ENCODE peak calls at places on chromosomes 7 and 10, in ten cellular contexts. One of them, this sample, is unnamed.

GRCh38 chr10:132533571-132534260 is 3.9 kb upstream of the INPP5A start:
- DNase-seq in aorta: peak
- DNase-seq in stimulated activated CD4-positive, alpha-beta T cell treated with anti-CD3 and anti-CD28 coated beads, TNF-alpha, amount 100 ng/mL, for 24 hours: no peak
- DNase-seq in WERI-Rb-1: no peak
- DNase-seq in AG08395: no peak
- DNase-seq in cerebellar cortex: no peak
- DNase-seq in GDM1: no peak
- DNase-seq in SHP77: no peak
- DNase-seq in fibroblast of lung: no peak
- DNase-seq in K562: no peak
- DNase-seq in this sample: no peak

GRCh38 chr7:46839651-46840050 is 742.3 kb downstream of the TNS3 start:
- DNase-seq in aorta: no peak
- DNase-seq in stimulated activated CD4-positive, alpha-beta T cell treated with anti-CD3 and anti-CD28 coated beads, TNF-alpha, amount 100 ng/mL, for 24 hours: no peak
- DNase-seq in WERI-Rb-1: no peak
- DNase-seq in AG08395: no peak
- DNase-seq in cerebellar cortex: no peak
- DNase-seq in GDM1: no peak
- DNase-seq in SHP77: no peak
- DNase-seq in fibroblast of lung: no peak
- DNase-seq in K562: no peak
- DNase-seq in this sample: no peak

GRCh38 chr7:10672186-10672585 is 301.5 kb upstream of the PHF14 start:
- DNase-seq in aorta: no peak
- DNase-seq in stimulated activated CD4-positive, alpha-beta T cell treated with anti-CD3 and anti-CD28 coated beads, TNF-alpha, amount 100 ng/mL, for 24 hours: no peak
- DNase-seq in WERI-Rb-1: peak
- DNase-seq in AG08395: no peak
- DNase-seq in cerebellar cortex: no peak
- DNase-seq in GDM1: no peak
- DNase-seq in SHP77: no peak
- DNase-seq in fibroblast of lung: no peak
- DNase-seq in K562: no peak
- DNase-seq in this sample: no peak

GRCh38 chr10:51183783-51184182 is 109.5 kb downstream of the PRKG1 start:
- DNase-seq in aorta: no peak
- DNase-seq in stimulated activated CD4-positive, alpha-beta T cell treated with anti-CD3 and anti-CD28 coated beads, TNF-alpha, amount 100 ng/mL, for 24 hours: no peak
- DNase-seq in WERI-Rb-1: no peak
- DNase-seq in AG08395: no peak
- DNase-seq in cerebellar cortex: no peak
- DNase-seq in GDM1: no peak
- DNase-seq in SHP77: no peak
- DNase-seq in fibroblast of lung: no peak
- DNase-seq in K562: no peak
- DNase-seq in this sample: no peak

GRCh38 chr7:113217314-113217713 is 99.0 kb upstream of the SMIM30 start:
- DNase-seq in aorta: no peak
- DNase-seq in stimulated activated CD4-positive, alpha-beta T cell treated with anti-CD3 and anti-CD28 coated beads, TNF-alpha, amount 100 ng/mL, for 24 hours: no peak
- DNase-seq in WERI-Rb-1: no peak
- DNase-seq in AG08395: no peak
- DNase-seq in cerebellar cortex: no peak
- DNase-seq in GDM1: no peak
- DNase-seq in SHP77: no peak
- DNase-seq in fibroblast of lung: no peak
- DNase-seq in K562: no peak
- DNase-seq in this sample: no peak

GRCh38 chr7:28799619-28800018 is 158.5 kb downstream of the TRIL start:
- DNase-seq in aorta: no peak
- DNase-seq in stimulated activated CD4-positive, alpha-beta T cell treated with anti-CD3 and anti-CD28 coated beads, TNF-alpha, amount 100 ng/mL, for 24 hours: no peak
- DNase-seq in WERI-Rb-1: no peak
- DNase-seq in AG08395: no peak
- DNase-seq in cerebellar cortex: no peak
- DNase-seq in GDM1: no peak
- DNase-seq in SHP77: no peak
- DNase-seq in fibroblast of lung: no peak
- DNase-seq in K562: no peak
- DNase-seq in this sample: no peak

GRCh38 chr10:17547026-17547425 is 70.1 kb downstream of the HACD1 start:
- DNase-seq in aorta: no peak
- DNase-seq in stimulated activated CD4-positive, alpha-beta T cell treated with anti-CD3 and anti-CD28 coated beads, TNF-alpha, amount 100 ng/mL, for 24 hours: no peak
- DNase-seq in WERI-Rb-1: no peak
- DNase-seq in AG08395: peak
- DNase-seq in cerebellar cortex: no peak
- DNase-seq in GDM1: no peak
- DNase-seq in SHP77: no peak
- DNase-seq in fibroblast of lung: no peak
- DNase-seq in K562: no peak
- DNase-seq in this sample: no peak

GRCh38 chr7:9488555-9488954 is 1055.1 kb downstream of the NXPH1 start:
- DNase-seq in aorta: no peak
- DNase-seq in stimulated activated CD4-positive, alpha-beta T cell treated with anti-CD3 and anti-CD28 coated beads, TNF-alpha, amount 100 ng/mL, for 24 hours: no peak
- DNase-seq in WERI-Rb-1: no peak
- DNase-seq in AG08395: peak
- DNase-seq in cerebellar cortex: no peak
- DNase-seq in GDM1: no peak
- DNase-seq in SHP77: no peak
- DNase-seq in fibroblast of lung: peak
- DNase-seq in K562: no peak
- DNase-seq in this sample: peak

GRCh38 chr10:31320598-31321211 is 1.7 kb downstream of the ZEB1 start:
- DNase-seq in aorta: peak
- DNase-seq in stimulated activated CD4-positive, alpha-beta T cell treated with anti-CD3 and anti-CD28 coated beads, TNF-alpha, amount 100 ng/mL, for 24 hours: peak
- DNase-seq in WERI-Rb-1: peak
- DNase-seq in AG08395: no peak
- DNase-seq in cerebellar cortex: peak
- DNase-seq in GDM1: no peak
- DNase-seq in SHP77: peak
- DNase-seq in fibroblast of lung: peak
- DNase-seq in K562: peak
- DNase-seq in this sample: no peak

GRCh38 chr10:133110609-133111275 is 23.0 kb downstream of the ADGRA1 start:
- DNase-seq in aorta: no peak
- DNase-seq in stimulated activated CD4-positive, alpha-beta T cell treated with anti-CD3 and anti-CD28 coated beads, TNF-alpha, amount 100 ng/mL, for 24 hours: no peak
- DNase-seq in WERI-Rb-1: no peak
- DNase-seq in AG08395: no peak
- DNase-seq in cerebellar cortex: peak
- DNase-seq in GDM1: no peak
- DNase-seq in SHP77: no peak
- DNase-seq in fibroblast of lung: no peak
- DNase-seq in K562: no peak
- DNase-seq in this sample: no peak

GRCh38 chr7:156845379-156846101 is 47.4 kb downstream of the LMBR1 start:
- DNase-seq in aorta: no peak
- DNase-seq in stimulated activated CD4-positive, alpha-beta T cell treated with anti-CD3 and anti-CD28 coated beads, TNF-alpha, amount 100 ng/mL, for 24 hours: no peak
- DNase-seq in WERI-Rb-1: no peak
- DNase-seq in AG08395: no peak
- DNase-seq in cerebellar cortex: no peak
- DNase-seq in GDM1: no peak
- DNase-seq in SHP77: no peak
- DNase-seq in fibroblast of lung: no peak
- DNase-seq in K562: no peak
- DNase-seq in this sample: no peak

GRCh38 chr7:87570178-87570577 is 30.5 kb downstream of the ABCB1 start:
- DNase-seq in aorta: no peak
- DNase-seq in stimulated activated CD4-positive, alpha-beta T cell treated with anti-CD3 and anti-CD28 coated beads, TNF-alpha, amount 100 ng/mL, for 24 hours: no peak
- DNase-seq in WERI-Rb-1: no peak
- DNase-seq in AG08395: peak
- DNase-seq in cerebellar cortex: no peak
- DNase-seq in GDM1: no peak
- DNase-seq in SHP77: no peak
- DNase-seq in fibroblast of lung: peak
- DNase-seq in K562: no peak
- DNase-seq in this sample: no peak

GRCh38 chr10:126908729-126909526 is 3.7 kb downstream of the DOCK1 start:
- DNase-seq in aorta: peak
- DNase-seq in stimulated activated CD4-positive, alpha-beta T cell treated with anti-CD3 and anti-CD28 coated beads, TNF-alpha, amount 100 ng/mL, for 24 hours: no peak
- DNase-seq in WERI-Rb-1: no peak
- DNase-seq in AG08395: no peak
- DNase-seq in cerebellar cortex: no peak
- DNase-seq in GDM1: no peak
- DNase-seq in SHP77: no peak
- DNase-seq in fibroblast of lung: no peak
- DNase-seq in K562: no peak
- DNase-seq in this sample: no peak

GRCh38 chr10:95741807-95742528 is 14.0 kb upstream of the ENTPD1 start:
- DNase-seq in aorta: no peak
- DNase-seq in stimulated activated CD4-positive, alpha-beta T cell treated with anti-CD3 and anti-CD28 coated beads, TNF-alpha, amount 100 ng/mL, for 24 hours: no peak
- DNase-seq in WERI-Rb-1: no peak
- DNase-seq in AG08395: no peak
- DNase-seq in cerebellar cortex: no peak
- DNase-seq in GDM1: peak
- DNase-seq in SHP77: peak
- DNase-seq in fibroblast of lung: no peak
- DNase-seq in K562: peak
- DNase-seq in this sample: no peak

GRCh38 chr10:125231116-125231812 is 70.9 kb upstream of the CTBP2 start:
- DNase-seq in aorta: no peak
- DNase-seq in stimulated activated CD4-positive, alpha-beta T cell treated with anti-CD3 and anti-CD28 coated beads, TNF-alpha, amount 100 ng/mL, for 24 hours: no peak
- DNase-seq in WERI-Rb-1: no peak
- DNase-seq in AG08395: peak
- DNase-seq in cerebellar cortex: no peak
- DNase-seq in GDM1: no peak
- DNase-seq in SHP77: no peak
- DNase-seq in fibroblast of lung: peak
- DNase-seq in K562: no peak
- DNase-seq in this sample: peak

GRCh38 chr10:130358981-130359650 is 222.9 kb downstream of the GLRX3 start:
- DNase-seq in aorta: peak
- DNase-seq in stimulated activated CD4-positive, alpha-beta T cell treated with anti-CD3 and anti-CD28 coated beads, TNF-alpha, amount 100 ng/mL, for 24 hours: no peak
- DNase-seq in WERI-Rb-1: no peak
- DNase-seq in AG08395: no peak
- DNase-seq in cerebellar cortex: no peak
- DNase-seq in GDM1: no peak
- DNase-seq in SHP77: no peak
- DNase-seq in fibroblast of lung: no peak
- DNase-seq in K562: no peak
- DNase-seq in this sample: no peak

GRCh38 chr7:100789055-100789454 is 38.3 kb downstream of the EPHB4 start:
- DNase-seq in aorta: no peak
- DNase-seq in stimulated activated CD4-positive, alpha-beta T cell treated with anti-CD3 and anti-CD28 coated beads, TNF-alpha, amount 100 ng/mL, for 24 hours: no peak
- DNase-seq in WERI-Rb-1: no peak
- DNase-seq in AG08395: no peak
- DNase-seq in cerebellar cortex: no peak
- DNase-seq in GDM1: no peak
- DNase-seq in SHP77: no peak
- DNase-seq in fibroblast of lung: no peak
- DNase-seq in K562: peak
- DNase-seq in this sample: no peak

GRCh38 chr7:39951156-39951942 is 1.3 kb downstream of the CDK13 start:
- DNase-seq in aorta: peak
- DNase-seq in stimulated activated CD4-positive, alpha-beta T cell treated with anti-CD3 and anti-CD28 coated beads, TNF-alpha, amount 100 ng/mL, for 24 hours: peak
- DNase-seq in WERI-Rb-1: peak
- DNase-seq in AG08395: peak
- DNase-seq in cerebellar cortex: peak
- DNase-seq in GDM1: peak
- DNase-seq in SHP77: peak
- DNase-seq in fibroblast of lung: peak
- DNase-seq in K562: peak
- DNase-seq in this sample: no peak

GRCh38 chr10:99395750-99396445 is 34.5 kb downstream of the GOT1 start:
- DNase-seq in aorta: no peak
- DNase-seq in stimulated activated CD4-positive, alpha-beta T cell treated with anti-CD3 and anti-CD28 coated beads, TNF-alpha, amount 100 ng/mL, for 24 hours: no peak
- DNase-seq in WERI-Rb-1: no peak
- DNase-seq in AG08395: peak
- DNase-seq in cerebellar cortex: peak
- DNase-seq in GDM1: peak
- DNase-seq in SHP77: no peak
- DNase-seq in fibroblast of lung: peak
- DNase-seq in K562: no peak
- DNase-seq in this sample: peak

GRCh38 chr7:51235593-51236313 is 80.9 kb downstream of the COBL start:
- DNase-seq in aorta: no peak
- DNase-seq in stimulated activated CD4-positive, alpha-beta T cell treated with anti-CD3 and anti-CD28 coated beads, TNF-alpha, amount 100 ng/mL, for 24 hours: no peak
- DNase-seq in WERI-Rb-1: no peak
- DNase-seq in AG08395: no peak
- DNase-seq in cerebellar cortex: no peak
- DNase-seq in GDM1: no peak
- DNase-seq in SHP77: no peak
- DNase-seq in fibroblast of lung: no peak
- DNase-seq in K562: no peak
- DNase-seq in this sample: no peak

GRCh38 chr10:113665806-113666354 is 2.0 kb upstream of the NRAP start:
- DNase-seq in aorta: no peak
- DNase-seq in stimulated activated CD4-positive, alpha-beta T cell treated with anti-CD3 and anti-CD28 coated beads, TNF-alpha, amount 100 ng/mL, for 24 hours: no peak
- DNase-seq in WERI-Rb-1: no peak
- DNase-seq in AG08395: peak
- DNase-seq in cerebellar cortex: no peak
- DNase-seq in GDM1: no peak
- DNase-seq in SHP77: no peak
- DNase-seq in fibroblast of lung: peak
- DNase-seq in K562: peak
- DNase-seq in this sample: peak

GRCh38 chr7:149724661-149725425 is 48.5 kb downstream of the ZNF467 start:
- DNase-seq in aorta: peak
- DNase-seq in stimulated activated CD4-positive, alpha-beta T cell treated with anti-CD3 and anti-CD28 coated beads, TNF-alpha, amount 100 ng/mL, for 24 hours: no peak
- DNase-seq in WERI-Rb-1: no peak
- DNase-seq in AG08395: no peak
- DNase-seq in cerebellar cortex: no peak
- DNase-seq in GDM1: no peak
- DNase-seq in SHP77: no peak
- DNase-seq in fibroblast of lung: no peak
- DNase-seq in K562: no peak
- DNase-seq in this sample: no peak

GRCh38 chr10:101749033-101749432 is 26.9 kb downstream of the FGF8 start:
- DNase-seq in aorta: no peak
- DNase-seq in stimulated activated CD4-positive, alpha-beta T cell treated with anti-CD3 and anti-CD28 coated beads, TNF-alpha, amount 100 ng/mL, for 24 hours: no peak
- DNase-seq in WERI-Rb-1: peak
- DNase-seq in AG08395: no peak
- DNase-seq in cerebellar cortex: peak
- DNase-seq in GDM1: no peak
- DNase-seq in SHP77: no peak
- DNase-seq in fibroblast of lung: no peak
- DNase-seq in K562: peak
- DNase-seq in this sample: no peak

GRCh38 chr7:157641866-157642265 is 305.1 kb downstream of the DNAJB6 start:
- DNase-seq in aorta: no peak
- DNase-seq in stimulated activated CD4-positive, alpha-beta T cell treated with anti-CD3 and anti-CD28 coated beads, TNF-alpha, amount 100 ng/mL, for 24 hours: no peak
- DNase-seq in WERI-Rb-1: no peak
- DNase-seq in AG08395: no peak
- DNase-seq in cerebellar cortex: no peak
- DNase-seq in GDM1: no peak
- DNase-seq in SHP77: no peak
- DNase-seq in fibroblast of lung: no peak
- DNase-seq in K562: no peak
- DNase-seq in this sample: no peak